ENCODE peak calls at places on chromosomes 5 and 9, in six cellular contexts. P is activated CD4-positive, alpha-beta T cell treated with anti-CD3 and anti-CD28 coated beads for 36 hours; F is brain microvascular endothelial cell; V is GM13976; A is amniotic epithelial cell; U is hypothalamus. I is an unnamed sample.

GRCh38 chr5:31173621-31174020 is 19.9 kb upstream of the CDH6 start:
- DNase-seq in P (no peak), F (no peak), V (no peak), A (no peak), U (no peak), I (no peak)

GRCh38 chr5:1213508-1214162 is 11.5 kb upstream of the SLC6A18 start:
- DNase-seq in P (no peak), F (no peak), V (no peak), A (no peak), U (no peak), I (no peak)

GRCh38 chr5:399296-400281 is 43.4 kb upstream of the EXOC3 start:
- DNase-seq in P (peak; percentile 78), F (peak; percentile 93), V (peak; percentile 88), A (peak; percentile 68), U (no peak), I (peak; percentile 77)

GRCh38 chr5:73726606-73727231 is 100.7 kb downstream of the ARHGEF28 start:
- DNase-seq in P (no peak), F (no peak), V (no peak), A (no peak), U (no peak), I (no peak)

GRCh38 chr5:55172051-55172899 is 702 bp downstream of the CDC20B start:
- DNase-seq in P (peak; percentile 73), F (peak; percentile 53), V (peak; percentile 83), A (peak; percentile 69), U (peak; percentile 8), I (peak; percentile 73)

GRCh38 chr9:77449177-77450092 is 198.7 kb downstream of the GNA14 start:
- DNase-seq in P (no peak), F (peak; percentile 97), V (no peak), A (peak; percentile 95), U (no peak), I (no peak)

GRCh38 chr5:115578657-115579056 is 23.6 kb downstream of the TICAM2 start:
- DNase-seq in P (no peak), F (no peak), V (peak; percentile 48), A (no peak), U (no peak), I (peak; percentile 5)

GRCh38 chr9:10341057-10341456 is 271.7 kb downstream of the PTPRD start:
- DNase-seq in P (no peak), F (no peak), V (no peak), A (no peak), U (no peak), I (no peak)

GRCh38 chr5:73826761-73827450 is 200.9 kb downstream of the ARHGEF28 start:
- DNase-seq in P (no peak), F (peak; percentile 83), V (no peak), A (peak; percentile 76), U (no peak), I (no peak)

GRCh38 chr5:179730356-179730755 is 2.3 kb upstream of the MAML1 start:
- DNase-seq in P (no peak), F (no peak), V (no peak), A (no peak), U (no peak), I (no peak)

GRCh38 chr9:80503692-80504400 is 932.1 kb downstream of the TLE4 start:
- DNase-seq in P (no peak), F (peak; percentile 11), V (no peak), A (peak; percentile 17), U (no peak), I (no peak)

GRCh38 chr5:168177831-168178450 is 113.5 kb upstream of the WWC1 start:
- DNase-seq in P (no peak), F (no peak), V (no peak), A (no peak), U (no peak), I (no peak)

GRCh38 chr5:5826911-5827310 is 404.4 kb downstream of the ICE1 start:
- DNase-seq in P (no peak), F (no peak), V (no peak), A (peak; percentile 2), U (no peak), I (no peak)

GRCh38 chr5:172501708-172502379 is 47.5 kb upstream of the SH3PXD2B start:
- DNase-seq in P (no peak), F (no peak), V (no peak), A (no peak), U (no peak), I (no peak)

GRCh38 chr5:133147815-133148634 is 96.2 kb downstream of the HSPA4 start:
- DNase-seq in P (peak; percentile 7), F (peak; percentile 12), V (no peak), A (no peak), U (no peak), I (no peak)

GRCh38 chr9:124934290-124934689 is 6.6 kb downstream of the GOLGA1 start:
- DNase-seq in P (no peak), F (peak; percentile 6), V (no peak), A (peak; percentile 51), U (no peak), I (peak; percentile 65)

GRCh38 chr9:21902112-21902511 is 92.1 kb downstream of the CDKN2A start:
- DNase-seq in P (no peak), F (no peak), V (no peak), A (no peak), U (no peak), I (no peak)

GRCh38 chr9:92613268-92614122 is 56.4 kb downstream of the IPPK start:
- DNase-seq in P (no peak), F (no peak), V (no peak), A (no peak), U (no peak), I (no peak)

GRCh38 chr9:132978451-132979087 is at the start of gene GFI1B:
- DNase-seq in P (no peak), F (no peak), V (no peak), A (no peak), U (no peak), I (no peak)

GRCh38 chr5:137563646-137564474 is 64.7 kb upstream of the SPOCK1 start:
- DNase-seq in P (no peak), F (peak; percentile 43), V (no peak), A (peak; percentile 79), U (no peak), I (no peak)

GRCh38 chr9:10112798-10113197 is 500.0 kb downstream of the PTPRD start:
- DNase-seq in P (no peak), F (no peak), V (no peak), A (no peak), U (no peak), I (no peak)

GRCh38 chr5:92320446-92320845 is 937.3 kb upstream of the ARRDC3 start:
- DNase-seq in P (no peak), F (no peak), V (no peak), A (no peak), U (no peak), I (no peak)

GRCh38 chr5:151896041-151896691 is 28.5 kb downstream of the GLRA1 start:
- DNase-seq in P (no peak), F (peak; percentile 91), V (no peak), A (peak; percentile 47), U (no peak), I (no peak)

GRCh38 chr9:33374190-33374589 is 28.2 kb downstream of the AQP7 start:
- DNase-seq in P (no peak), F (no peak), V (no peak), A (no peak), U (no peak), I (no peak)

GRCh38 chr5:162248107-162248713 is 180.6 kb downstream of the GABRG2 start:
- DNase-seq in P (no peak), F (no peak), V (no peak), A (no peak), U (no peak), I (no peak)

GRCh38 chr9:32455738-32456137 is 70.3 kb downstream of the RIGI start:
- DNase-seq in P (no peak), F (no peak), V (no peak), A (no peak), U (no peak), I (no peak)

GRCh38 chr9:127912882-127913281 is 4.0 kb downstream of the ST6GALNAC4 start:
- DNase-seq in P (no peak), F (no peak), V (no peak), A (no peak), U (no peak), I (no peak)

GRCh38 chr9:134217431-134218210 is 53.3 kb upstream of the RNU6ATAC start:
- DNase-seq in P (no peak), F (no peak), V (peak; percentile 57), A (no peak), U (no peak), I (no peak)

GRCh38 chr9:137300607-137301085 is 1.4 kb downstream of the NRARP start:
- DNase-seq in P (no peak), F (no peak), V (no peak), A (peak; percentile 85), U (no peak), I (no peak)